ENCODE peak calls at places on chromosome 12, in six cellular contexts. H is NCI-H1417, B is RCC 7860, F is NCI-H1105, X is GM10248, V is AG08396. Q is an unnamed sample.
A peak's percentile ranks its signal among the peaks of the same experiment; 100 is the strongest.

GRCh38 chr12:81450920-81451739 is 308.0 kb downstream of the PPFIA2 start:
- DNase-seq in H (peak; percentile 52), B (peak; percentile 23), F (peak; percentile 19), V (peak; percentile 26), X (peak; percentile 12), Q (peak; percentile 15)

GRCh38 chr12:113397497-113398197 is 6.0 kb downstream of the SDS start:
- DNase-seq in V (no peak), H (no peak), F (no peak), B (no peak), X (no peak), Q (no peak)

GRCh38 chr12:120534703-120535655 is 823 bp downstream of the RNF10 start:
- DNase-seq in V (peak; percentile 82), X (peak; percentile 62), H (peak; percentile 28), B (peak; percentile 54), F (peak; percentile 39), Q (peak; percentile 73)

GRCh38 chr12:109477963-109478315 is 505 bp downstream of the UBE3B start:
- DNase-seq in F (no peak), X (no peak), V (no peak), B (no peak), H (no peak), Q (no peak)

GRCh38 chr12:1059162-1059561 is 68.1 kb downstream of the ERC1 start:
- DNase-seq in X (no peak), H (no peak), B (no peak), F (no peak), V (no peak), Q (no peak)

GRCh38 chr12:4197922-4198763 is 75.4 kb upstream of the CCND2 start:
- DNase-seq in H (no peak), X (no peak), F (no peak), B (no peak), V (no peak), Q (no peak)

GRCh38 chr12:109773384-109774011 is 59.7 kb downstream of the TRPV4 start:
- DNase-seq in B (no peak), X (no peak), V (no peak), H (no peak), F (no peak), Q (no peak)

GRCh38 chr12:121956041-121956341 is 37.6 kb downstream of the CFAP251 start:
- DNase-seq in H (no peak), F (no peak), X (no peak), V (no peak), B (no peak), Q (no peak)

GRCh38 chr12:75876843-75877587 is 154.6 kb downstream of the PHLDA1 start:
- DNase-seq in X (no peak), F (no peak), B (no peak), H (no peak), V (no peak), Q (no peak)

GRCh38 chr12:2893007-2893406 is 2.3 kb downstream of the TULP3 start:
- DNase-seq in H (no peak), V (peak; percentile 45), F (no peak), B (peak; percentile 45), X (no peak), Q (no peak)

GRCh38 chr12:15982471-15982870 is 71.3 kb downstream of the DERA start:
- DNase-seq in F (no peak), H (no peak), X (no peak), B (no peak), V (peak; percentile 54), Q (no peak)

GRCh38 chr12:63909746-63910145 is 65.2 kb downstream of the SRGAP1 start:
- DNase-seq in F (no peak), X (no peak), B (no peak), H (no peak), V (no peak), Q (no peak)

GRCh38 chr12:98638009-98638408 is 6.6 kb downstream of the IKBIP start:
- DNase-seq in V (no peak), X (no peak), H (no peak), F (no peak), B (no peak), Q (no peak)

GRCh38 chr12:120689397-120690082 is 2.6 kb downstream of the MLEC start:
- DNase-seq in B (no peak), H (no peak), V (no peak), F (no peak), X (no peak), Q (no peak)

GRCh38 chr12:101743724-101744472 is 4.6 kb upstream of the SYCP3 start:
- DNase-seq in V (no peak), H (no peak), F (no peak), X (peak; percentile 28), B (no peak), Q (no peak)

GRCh38 chr12:107091989-107092641 is 1.2 kb downstream of the CRY1 start:
- DNase-seq in F (peak; percentile 74), X (peak; percentile 28), V (peak; percentile 66), B (peak; percentile 95), H (peak; percentile 78), Q (peak; percentile 35)

GRCh38 chr12:117190210-117190781 is at the start of gene FBXO21:
- DNase-seq in F (peak; percentile 86), H (peak; percentile 97), X (peak; percentile 98), V (peak; percentile 98), B (peak; percentile 54), Q (peak; percentile 83)

GRCh38 chr12:89350661-89351488 is 1.4 kb downstream of the DUSP6 start:
- DNase-seq in X (no peak), V (no peak), B (no peak), H (no peak), F (no peak), Q (no peak)

GRCh38 chr12:48197549-48197966 is 5.5 kb downstream of the OR10AD1 start:
- DNase-seq in X (peak; percentile 48), H (peak; percentile 77), V (no peak), B (no peak), F (no peak), Q (no peak)

GRCh38 chr12:20527396-20528154 is 159.2 kb downstream of the PDE3A start:
- DNase-seq in V (peak; percentile 14), F (no peak), X (no peak), B (no peak), H (no peak), Q (no peak)

GRCh38 chr12:67415473-67415872 is 146.3 kb downstream of the CAND1 start:
- DNase-seq in H (peak; percentile 37), F (peak; percentile 11), V (peak; percentile 37), B (no peak), X (peak; percentile 9), Q (no peak)

GRCh38 chr12:31317471-31318397 is 8.2 kb downstream of the SINHCAF start:
- DNase-seq in X (no peak), V (no peak), F (no peak), H (no peak), B (no peak), Q (no peak)

GRCh38 chr12:78865297-78865955 is 852 bp downstream of the SYT1 start:
- DNase-seq in B (no peak), X (no peak), V (no peak), F (peak; percentile 61), H (peak; percentile 14), Q (no peak)

GRCh38 chr12:131137836-131138637 is 184.3 kb downstream of the ADGRD1 start:
- DNase-seq in V (no peak), X (no peak), F (no peak), H (no peak), B (no peak), Q (no peak)

GRCh38 chr12:71664411-71665108 is 459 bp downstream of the THAP2 start:
- DNase-seq in F (peak; percentile 65), B (no peak), X (no peak), V (no peak), H (no peak), Q (peak; percentile 5)

GRCh38 chr12:109652233-109652772 is 61.3 kb upstream of the FAM222A start:
- DNase-seq in B (no peak), V (no peak), H (no peak), F (no peak), X (no peak), Q (no peak)

GRCh38 chr12:132075714-132076553 is 68.2 kb downstream of the DDX51 start:
- DNase-seq in F (no peak), V (no peak), H (no peak), B (no peak), X (no peak), Q (no peak)

GRCh38 chr12:52186135-52186840 is 5.5 kb downstream of the KRT80 start:
- DNase-seq in B (peak; percentile 75), F (no peak), H (no peak), V (peak; percentile 72), X (no peak), Q (peak; percentile 79)

GRCh38 chr12:109153711-109154434 is 37.5 kb downstream of the ACACB start:
- DNase-seq in F (no peak), X (no peak), H (no peak), V (no peak), B (no peak), Q (no peak)

GRCh38 chr12:120532701-120533238 is 1.4 kb upstream of the RNF10 start:
- DNase-seq in B (no peak), F (no peak), X (peak; percentile 33), H (no peak), V (no peak), Q (no peak)

GRCh38 chr12:130826151-130826801 is 12.8 kb downstream of the STX2 start:
- DNase-seq in B (no peak), X (peak; percentile 53), V (peak; percentile 83), F (no peak), H (no peak), Q (peak; percentile 67)

GRCh38 chr12:66092559-66093269 is 37.8 kb downstream of the LLPH start:
- DNase-seq in H (no peak), X (no peak), F (no peak), B (peak; percentile 37), V (no peak), Q (no peak)

GRCh38 chr12:96501908-96502307 is 12.5 kb downstream of the CFAP54 start:
- DNase-seq in X (no peak), F (no peak), H (no peak), B (no peak), V (no peak), Q (no peak)